ENCODE peak calls at places on chromosomes 7 and 10, in five cellular contexts. One of them, this sample, is unnamed.

GRCh38 chr7:41116817-41117216 is 586.1 kb downstream of the INHBA start:
- DNase-seq in CD8-positive, alpha-beta memory T cell: no peak
- DNase-seq in left cardiac atrium: no peak
- DNase-seq in occipital lobe: no peak
- DNase-seq in left colon: no peak
- DNase-seq in this sample: peak

GRCh38 chr7:47500103-47500563 is 81.8 kb downstream of the TNS3 start:
- DNase-seq in left cardiac atrium: no peak
- DNase-seq in CD8-positive, alpha-beta memory T cell: no peak
- DNase-seq in occipital lobe: no peak
- DNase-seq in left colon: peak
- DNase-seq in this sample: no peak

GRCh38 chr7:139566075-139566474 is 42.6 kb downstream of the CLEC2L start:
- DNase-seq in left colon: no peak
- DNase-seq in left cardiac atrium: no peak
- DNase-seq in CD8-positive, alpha-beta memory T cell: no peak
- DNase-seq in occipital lobe: no peak
- DNase-seq in this sample: no peak

GRCh38 chr10:3978762-3979161 is 193.8 kb upstream of the KLF6 start:
- DNase-seq in occipital lobe: no peak
- DNase-seq in left cardiac atrium: no peak
- DNase-seq in left colon: no peak
- DNase-seq in CD8-positive, alpha-beta memory T cell: no peak
- DNase-seq in this sample: peak

GRCh38 chr10:121734517-121735137 is 136.4 kb upstream of the FGFR2 start:
- DNase-seq in occipital lobe: no peak
- DNase-seq in CD8-positive, alpha-beta memory T cell: no peak
- DNase-seq in left cardiac atrium: no peak
- DNase-seq in left colon: peak
- DNase-seq in this sample: no peak

GRCh38 chr7:18976715-18977466 is 140.5 kb downstream of the TWIST1 start:
- DNase-seq in left cardiac atrium: no peak
- DNase-seq in occipital lobe: no peak
- DNase-seq in left colon: no peak
- DNase-seq in CD8-positive, alpha-beta memory T cell: no peak
- DNase-seq in this sample: no peak

GRCh38 chr7:84261509-84261908 is 66.9 kb upstream of the SEMA3A start:
- DNase-seq in left colon: no peak
- DNase-seq in occipital lobe: no peak
- DNase-seq in CD8-positive, alpha-beta memory T cell: no peak
- DNase-seq in left cardiac atrium: no peak
- DNase-seq in this sample: no peak

GRCh38 chr10:42734537-42734936 is 48.1 kb upstream of the BMS1 start:
- DNase-seq in CD8-positive, alpha-beta memory T cell: no peak
- DNase-seq in occipital lobe: no peak
- DNase-seq in left cardiac atrium: peak
- DNase-seq in left colon: peak
- DNase-seq in this sample: no peak

GRCh38 chr7:114823290-114823689 is 98.6 kb upstream of the MDFIC start:
- DNase-seq in CD8-positive, alpha-beta memory T cell: no peak
- DNase-seq in left cardiac atrium: no peak
- DNase-seq in occipital lobe: no peak
- DNase-seq in left colon: no peak
- DNase-seq in this sample: no peak